ENCODE peak calls at places on chromosomes 12 and 14, in seven cellular contexts. Q, K, G, U, N, X and M are unnamed samples.

GRCh38 chr12:124939428-124940142 is 25.1 kb upstream of the UBC start:
- DNase-seq in G (peak; percentile 84), X (peak; percentile 75), U (peak; percentile 95), N (no peak), K (peak; percentile 89), Q (peak; percentile 91), M (peak; percentile 83)

GRCh38 chr14:65180725-65181025 is 78.4 kb upstream of the MAX start:
- DNase-seq in U (no peak), X (no peak), G (no peak), K (no peak), N (no peak), Q (no peak), M (no peak)

GRCh38 chr12:25382311-25383106 is 131.8 kb upstream of the KRAS start:
- DNase-seq in Q (peak; percentile 52), N (no peak), G (peak; percentile 18), X (no peak), U (no peak), K (no peak), M (no peak)

GRCh38 chr12:117966511-117966910 is 2.3 kb downstream of the KSR2 start:
- DNase-seq in U (no peak), K (no peak), X (no peak), G (no peak), Q (no peak), N (no peak), M (no peak)

GRCh38 chr12:118853634-118854033 is 127.7 kb upstream of the SRRM4 start:
- DNase-seq in X (no peak), Q (peak; percentile 4), U (no peak), K (peak; percentile 44), G (no peak), N (no peak), M (no peak)

GRCh38 chr12:122336015-122336946 is 70.0 kb upstream of the VPS33A start:
- DNase-seq in X (peak; percentile 49), N (no peak), Q (peak; percentile 69), U (no peak), G (peak; percentile 32), K (no peak), M (peak; percentile 22)

GRCh38 chr12:101609198-101609597 is 14.4 kb downstream of the MYBPC1 start:
- DNase-seq in U (no peak), Q (no peak), N (no peak), K (no peak), G (no peak), X (no peak), M (no peak)

GRCh38 chr12:51977320-51977753 is 25.8 kb downstream of the ACVR1B start:
- DNase-seq in K (no peak), Q (no peak), U (no peak), N (no peak), X (no peak), G (no peak), M (no peak)

GRCh38 chr12:111570090-111570961 is 28.8 kb downstream of the ATXN2 start:
- DNase-seq in K (no peak), U (peak; percentile 75), X (peak; percentile 19), Q (no peak), G (no peak), N (peak; percentile 28), M (no peak)

GRCh38 chr12:31659087-31659942 is at the start of gene ETFBKMT:
- DNase-seq in K (peak; percentile 90), X (peak; percentile 91), U (peak; percentile 89), Q (peak; percentile 99), N (peak; percentile 49), G (peak; percentile 89), M (peak; percentile 95)